ENCODE peak calls at places on chromosomes 12 and 14, in seven cellular contexts. One of them, this sample, is unnamed.

GRCh38 chr14:51395361-51395849 is 155.4 kb downstream of the TMX1 start:
- DNase-seq in gastrocnemius medialis: peak; percentile 56
- DNase-seq in GM23338: peak; percentile 26
- DNase-seq in neural progenitor cell: peak; percentile 37
- DNase-seq in right lobe of liver: no peak
- DNase-seq in right cardiac atrium: peak; percentile 73
- DNase-seq in caudate nucleus: no peak
- DNase-seq in this sample: no peak

GRCh38 chr14:91835197-91835919 is 32.0 kb downstream of the TC2N start:
- DNase-seq in gastrocnemius medialis: no peak
- DNase-seq in GM23338: peak; percentile 60
- DNase-seq in neural progenitor cell: no peak
- DNase-seq in right lobe of liver: no peak
- DNase-seq in right cardiac atrium: no peak
- DNase-seq in caudate nucleus: no peak
- DNase-seq in this sample: no peak

GRCh38 chr14:98947911-98948595 is 323.9 kb downstream of the BCL11B start:
- DNase-seq in gastrocnemius medialis: no peak
- DNase-seq in GM23338: no peak
- DNase-seq in neural progenitor cell: no peak
- DNase-seq in right lobe of liver: no peak
- DNase-seq in right cardiac atrium: no peak
- DNase-seq in caudate nucleus: no peak
- DNase-seq in this sample: no peak

GRCh38 chr12:69657376-69658137 is 41.5 kb downstream of the BEST3 start:
- DNase-seq in gastrocnemius medialis: peak; percentile 95
- DNase-seq in GM23338: no peak
- DNase-seq in neural progenitor cell: no peak
- DNase-seq in right lobe of liver: no peak
- DNase-seq in right cardiac atrium: no peak
- DNase-seq in caudate nucleus: no peak
- DNase-seq in this sample: no peak

GRCh38 chr14:94125659-94126418 is 3.6 kb downstream of the IFI27L2 start:
- DNase-seq in gastrocnemius medialis: no peak
- DNase-seq in GM23338: no peak
- DNase-seq in neural progenitor cell: no peak
- DNase-seq in right lobe of liver: no peak
- DNase-seq in right cardiac atrium: no peak
- DNase-seq in caudate nucleus: no peak
- DNase-seq in this sample: no peak

GRCh38 chr12:132337557-132337956 is 8.2 kb upstream of the GALNT9 start:
- DNase-seq in gastrocnemius medialis: no peak
- DNase-seq in GM23338: no peak
- DNase-seq in neural progenitor cell: no peak
- DNase-seq in right lobe of liver: no peak
- DNase-seq in right cardiac atrium: peak; percentile 26
- DNase-seq in caudate nucleus: no peak
- DNase-seq in this sample: no peak

GRCh38 chr12:2482938-2483337 is 311.8 kb upstream of the FKBP4 start:
- DNase-seq in gastrocnemius medialis: no peak
- DNase-seq in GM23338: no peak
- DNase-seq in neural progenitor cell: no peak
- DNase-seq in right lobe of liver: no peak
- DNase-seq in right cardiac atrium: no peak
- DNase-seq in caudate nucleus: no peak
- DNase-seq in this sample: no peak

GRCh38 chr12:14471497-14471896 is 96.2 kb downstream of the PLBD1 start:
- DNase-seq in gastrocnemius medialis: no peak
- DNase-seq in GM23338: no peak
- DNase-seq in neural progenitor cell: no peak
- DNase-seq in right lobe of liver: no peak
- DNase-seq in right cardiac atrium: no peak
- DNase-seq in caudate nucleus: no peak
- DNase-seq in this sample: no peak

GRCh38 chr12:41441180-41441579 is 253.1 kb downstream of the PDZRN4 start:
- DNase-seq in gastrocnemius medialis: no peak
- DNase-seq in GM23338: no peak
- DNase-seq in neural progenitor cell: no peak
- DNase-seq in right lobe of liver: no peak
- DNase-seq in right cardiac atrium: no peak
- DNase-seq in caudate nucleus: no peak
- DNase-seq in this sample: no peak

GRCh38 chr12:123891516-123892179 is 81.0 kb downstream of the CCDC92 start:
- DNase-seq in gastrocnemius medialis: no peak
- DNase-seq in GM23338: no peak
- DNase-seq in neural progenitor cell: peak; percentile 15
- DNase-seq in right lobe of liver: no peak
- DNase-seq in right cardiac atrium: no peak
- DNase-seq in caudate nucleus: no peak
- DNase-seq in this sample: no peak

GRCh38 chr14:29321646-29322045 is 555.1 kb downstream of the FOXG1 start:
- DNase-seq in gastrocnemius medialis: no peak
- DNase-seq in GM23338: no peak
- DNase-seq in neural progenitor cell: no peak
- DNase-seq in right lobe of liver: no peak
- DNase-seq in right cardiac atrium: no peak
- DNase-seq in caudate nucleus: no peak
- DNase-seq in this sample: no peak

GRCh38 chr12:89350260-89350659 is 2.0 kb downstream of the DUSP6 start:
- DNase-seq in gastrocnemius medialis: no peak
- DNase-seq in GM23338: peak; percentile 61
- DNase-seq in neural progenitor cell: peak; percentile 33
- DNase-seq in right lobe of liver: no peak
- DNase-seq in right cardiac atrium: no peak
- DNase-seq in caudate nucleus: no peak
- DNase-seq in this sample: no peak

GRCh38 chr14:61468063-61468825 is 146.9 kb downstream of the PRKCH start:
- DNase-seq in gastrocnemius medialis: no peak
- DNase-seq in GM23338: no peak
- DNase-seq in neural progenitor cell: no peak
- DNase-seq in right lobe of liver: no peak
- DNase-seq in right cardiac atrium: no peak
- DNase-seq in caudate nucleus: no peak
- DNase-seq in this sample: no peak

GRCh38 chr14:61467281-61467680 is 145.9 kb downstream of the PRKCH start:
- DNase-seq in gastrocnemius medialis: no peak
- DNase-seq in GM23338: no peak
- DNase-seq in neural progenitor cell: no peak
- DNase-seq in right lobe of liver: no peak
- DNase-seq in right cardiac atrium: no peak
- DNase-seq in caudate nucleus: no peak
- DNase-seq in this sample: no peak

GRCh38 chr14:61466249-61466904 is 145.0 kb downstream of the PRKCH start:
- DNase-seq in gastrocnemius medialis: peak; percentile 36
- DNase-seq in GM23338: peak; percentile 79
- DNase-seq in neural progenitor cell: peak; percentile 60
- DNase-seq in right lobe of liver: no peak
- DNase-seq in right cardiac atrium: peak; percentile 94
- DNase-seq in caudate nucleus: no peak
- DNase-seq in this sample: no peak

GRCh38 chr14:61469771-61470170 is 148.4 kb downstream of the PRKCH start:
- DNase-seq in gastrocnemius medialis: no peak
- DNase-seq in GM23338: no peak
- DNase-seq in neural progenitor cell: no peak
- DNase-seq in right lobe of liver: no peak
- DNase-seq in right cardiac atrium: no peak
- DNase-seq in caudate nucleus: no peak
- DNase-seq in this sample: no peak

GRCh38 chr14:61466905-61467280 is 145.5 kb downstream of the PRKCH start:
- DNase-seq in gastrocnemius medialis: no peak
- DNase-seq in GM23338: no peak
- DNase-seq in neural progenitor cell: no peak
- DNase-seq in right lobe of liver: no peak
- DNase-seq in right cardiac atrium: no peak
- DNase-seq in caudate nucleus: no peak
- DNase-seq in this sample: no peak
- H3K27ac ChIP-seq in gastrocnemius medialis: no peak overlapping the region
- H3K27ac ChIP-seq in GM23338: peak overlapping the region; percentile 77
- H3K27ac ChIP-seq in neural progenitor cell: no peak overlapping the region
- H3K27ac ChIP-seq in right lobe of liver: no peak overlapping the region
- H3K27ac ChIP-seq in right cardiac atrium: peak overlapping the region; percentile 86
- H3K27ac ChIP-seq in caudate nucleus: no peak overlapping the region
- H3K27ac ChIP-seq in this sample: peak overlapping the region; percentile 51

DNA sequence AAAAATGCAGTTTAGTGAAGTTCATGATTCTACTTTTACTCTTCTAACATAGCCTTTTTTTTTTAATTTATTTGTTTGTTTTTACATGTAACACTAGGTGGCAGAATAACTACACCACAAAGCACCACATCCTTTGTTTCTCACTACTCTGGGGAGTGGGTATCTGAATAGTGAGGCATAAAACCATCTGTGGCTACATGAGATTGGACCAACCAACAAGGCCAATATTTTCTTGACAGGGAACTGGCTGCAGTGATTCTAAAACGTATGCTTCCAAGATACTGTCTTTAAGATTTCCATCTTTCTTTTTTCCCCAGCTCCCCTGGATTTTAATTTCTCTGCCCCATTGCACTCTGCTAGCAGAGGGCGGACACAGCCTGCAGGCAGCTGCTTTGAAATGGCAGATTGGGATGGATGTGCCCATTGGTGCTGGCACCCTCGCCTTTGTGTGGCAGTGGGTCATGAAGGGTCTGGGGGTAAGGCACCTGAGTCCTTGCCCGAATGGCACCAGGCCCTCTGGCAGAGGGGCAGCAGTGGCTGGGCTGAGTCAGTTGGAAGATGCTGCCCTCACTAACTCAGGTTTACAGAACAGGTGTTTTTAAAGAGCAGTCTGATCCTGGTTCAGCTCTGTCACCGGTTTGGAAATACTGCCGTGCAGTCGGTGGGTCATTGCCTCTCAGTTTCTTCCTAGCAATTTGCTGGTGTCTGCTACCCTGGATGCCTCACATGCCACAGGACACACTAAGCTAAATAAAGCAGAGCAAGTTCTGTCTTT is 429.1 kb downstream of the RAD51B start:
- DNase-seq in gastrocnemius medialis: peak; percentile 84
- DNase-seq in GM23338: peak; percentile 79
- DNase-seq in neural progenitor cell: peak; percentile 77
- DNase-seq in right lobe of liver: peak; percentile 58
- DNase-seq in right cardiac atrium: peak; percentile 69
- DNase-seq in caudate nucleus: no peak
- DNase-seq in this sample: peak; percentile 38
- H3K27ac ChIP-seq in gastrocnemius medialis: peak overlapping the region; percentile 82
- H3K27ac ChIP-seq in GM23338: no peak overlapping the region
- H3K27ac ChIP-seq in neural progenitor cell: no peak overlapping the region
- H3K27ac ChIP-seq in right lobe of liver: peak overlapping the region; percentile 66
- H3K27ac ChIP-seq in right cardiac atrium: peak overlapping the region; percentile 77
- H3K27ac ChIP-seq in caudate nucleus: peak overlapping the region; percentile 71
- H3K27ac ChIP-seq in this sample: peak overlapping the region; percentile 87

GRCh38 chr12:51900323-51900889 is 6.9 kb upstream of the ACVRL1 start:
- DNase-seq in gastrocnemius medialis: no peak
- DNase-seq in GM23338: no peak
- DNase-seq in neural progenitor cell: no peak
- DNase-seq in right lobe of liver: no peak
- DNase-seq in right cardiac atrium: no peak
- DNase-seq in caudate nucleus: no peak
- DNase-seq in this sample: no peak

GRCh38 chr12:51896236-51896635 is 8.3 kb downstream of the ANKRD33 start:
- DNase-seq in gastrocnemius medialis: no peak
- DNase-seq in GM23338: no peak
- DNase-seq in neural progenitor cell: no peak
- DNase-seq in right lobe of liver: no peak
- DNase-seq in right cardiac atrium: no peak
- DNase-seq in caudate nucleus: no peak
- DNase-seq in this sample: no peak

GRCh38 chr12:51898937-51899336 is 8.4 kb upstream of the ACVRL1 start:
- DNase-seq in gastrocnemius medialis: no peak
- DNase-seq in GM23338: no peak
- DNase-seq in neural progenitor cell: no peak
- DNase-seq in right lobe of liver: no peak
- DNase-seq in right cardiac atrium: no peak
- DNase-seq in caudate nucleus: no peak
- DNase-seq in this sample: no peak

GRCh38 chr12:51897181-51897580 is 9.3 kb downstream of the ANKRD33 start:
- DNase-seq in gastrocnemius medialis: no peak
- DNase-seq in GM23338: no peak
- DNase-seq in neural progenitor cell: no peak
- DNase-seq in right lobe of liver: no peak
- DNase-seq in right cardiac atrium: peak; percentile 82
- DNase-seq in caudate nucleus: no peak
- DNase-seq in this sample: no peak

DNA sequence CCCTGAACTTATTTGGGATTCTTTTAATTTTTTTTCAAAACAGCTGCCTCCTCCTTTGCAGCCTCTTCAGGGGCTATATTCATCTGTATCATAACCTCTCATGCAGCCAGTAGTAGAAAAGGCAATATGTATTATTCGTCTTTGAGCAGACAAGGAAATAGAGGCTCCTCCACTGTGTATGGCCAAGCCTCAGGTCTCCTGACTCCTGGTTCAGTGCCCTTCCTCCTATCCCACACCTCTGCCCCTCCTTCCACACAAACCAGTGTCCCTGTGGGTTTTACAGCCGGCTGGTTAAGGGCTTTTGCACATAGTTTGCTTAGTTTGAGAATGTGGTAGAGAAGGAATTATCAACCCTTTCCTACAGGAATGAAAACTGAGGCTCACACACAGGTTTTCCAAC is 8.8 kb upstream of the ACVRL1 start:
- DNase-seq in gastrocnemius medialis: no peak
- DNase-seq in GM23338: no peak
- DNase-seq in neural progenitor cell: no peak
- DNase-seq in right lobe of liver: no peak
- DNase-seq in right cardiac atrium: no peak
- DNase-seq in caudate nucleus: no peak
- DNase-seq in this sample: no peak
- H3K27ac ChIP-seq in gastrocnemius medialis: no peak overlapping the region
- H3K27ac ChIP-seq in GM23338: no peak overlapping the region
- H3K27ac ChIP-seq in neural progenitor cell: no peak overlapping the region
- H3K27ac ChIP-seq in right lobe of liver: no peak overlapping the region
- H3K27ac ChIP-seq in right cardiac atrium: no peak overlapping the region
- H3K27ac ChIP-seq in caudate nucleus: no peak overlapping the region
- H3K27ac ChIP-seq in this sample: no peak overlapping the region

DNA sequence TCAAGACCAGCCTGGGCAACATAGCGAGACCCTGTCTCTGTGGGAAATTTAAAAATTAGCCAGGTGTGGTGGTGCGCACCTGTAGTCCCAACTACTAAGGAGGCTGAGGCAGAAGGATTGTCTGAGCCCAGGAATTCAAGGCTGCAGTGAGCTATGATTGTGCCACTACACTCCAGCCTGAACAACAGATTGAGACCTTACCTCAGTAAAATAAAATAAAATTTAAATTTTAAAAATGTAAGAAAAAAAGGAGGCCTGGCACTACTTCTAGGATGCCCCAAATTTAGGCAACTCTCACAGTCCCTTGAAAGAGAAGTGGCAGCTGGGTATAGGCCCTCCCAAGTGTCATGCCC is 918 bp upstream of the INHBE start:
- DNase-seq in gastrocnemius medialis: no peak
- DNase-seq in GM23338: no peak
- DNase-seq in neural progenitor cell: no peak
- DNase-seq in right lobe of liver: no peak
- DNase-seq in right cardiac atrium: no peak
- DNase-seq in caudate nucleus: no peak
- DNase-seq in this sample: no peak
- H3K27ac ChIP-seq in gastrocnemius medialis: peak overlapping the region; percentile 81
- H3K27ac ChIP-seq in GM23338: peak overlapping the region; percentile 99
- H3K27ac ChIP-seq in neural progenitor cell: no peak overlapping the region
- H3K27ac ChIP-seq in right lobe of liver: peak overlapping the region; percentile 71
- H3K27ac ChIP-seq in right cardiac atrium: no peak overlapping the region
- H3K27ac ChIP-seq in caudate nucleus: no peak overlapping the region
- H3K27ac ChIP-seq in this sample: no peak overlapping the region

This sample was measured in left lung.